ENCODE peak calls at places on chromosomes 5 and 9, in eight cellular contexts. F is psoas muscle; B is activated CD8-positive, alpha-beta memory T cell treated with anti-CD3 and anti-CD28 coated beads, Interleukin-2, amount 10 ng/mL, durations not matched to agents 7 days and 5 days; G is nephron progenitor cell; I is cardiac fibroblast; Z is AG08395; T is NCI-H446; J is EL. N is an unnamed sample.

GRCh38 chr5:10645146-10645545 is 81.3 kb downstream of the ANKRD33B start:
- DNase-seq in G (no peak), T (no peak), B (no peak), J (peak), Z (no peak), I (no peak), F (no peak), N (no peak)

GRCh38 chr9:677461-678097 is 163.9 kb upstream of the DMRT1 start:
- DNase-seq in T (no peak), Z (no peak), J (no peak), G (no peak), F (no peak), B (no peak), I (peak), N (no peak)

GRCh38 chr9:27673626-27674025 is 100.3 kb upstream of the C9orf72 start:
- DNase-seq in Z (no peak), J (no peak), G (no peak), I (no peak), T (no peak), F (no peak), B (no peak), N (no peak)

GRCh38 chr5:21680196-21680595 is 1172.9 kb downstream of the CDH12 start:
- DNase-seq in I (peak), Z (peak), F (no peak), B (no peak), T (no peak), J (peak), G (no peak), N (no peak)

GRCh38 chr9:25716220-25716872 is 38.1 kb upstream of the TUSC1 start:
- DNase-seq in I (peak), B (no peak), T (no peak), Z (peak), F (no peak), J (peak), G (peak), N (no peak)

GRCh38 chr5:181223041-181223728 is at the start of gene TRIM41:
- DNase-seq in G (peak), Z (peak), I (peak), J (peak), B (peak), F (peak), T (no peak), N (no peak)

GRCh38 chr9:136576269-136576626 is 30.4 kb upstream of the NOTCH1 start:
- DNase-seq in T (peak), J (peak), Z (peak), G (no peak), I (peak), F (no peak), B (no peak), N (no peak)

GRCh38 chr5:171855798-171856772 is 70.5 kb downstream of the SMIM23 start:
- DNase-seq in Z (no peak), F (no peak), I (no peak), B (no peak), T (no peak), J (peak), G (no peak), N (no peak)